ENCODE peak calls at places on chromosomes 4 and X, in five cellular contexts. B, U, J, Q and P are unnamed samples.

GRCh38 chr4:7473096-7473495 is 38.4 kb upstream of the PSAPL1 start:
- DNase-seq in B (no peak), U (no peak), J (no peak), Q (no peak), P (no peak)

GRCh38 chrX:149819371-149819770 is 37.6 kb downstream of the MAGEA9 start:
- DNase-seq in B (no peak), U (no peak), J (no peak), Q (no peak), P (no peak)

GRCh38 chr4:89434364-89434988 is 126.9 kb upstream of the GPRIN3 start:
- DNase-seq in B (peak; percentile 59), U (no peak), J (peak; percentile 11), Q (no peak), P (peak; percentile 5)

GRCh38 chr4:55635282-55635681 is 816 bp downstream of the NMU start:
- DNase-seq in B (no peak), U (no peak), J (no peak), Q (no peak), P (no peak)

GRCh38 chr4:142435599-142436235 is 410.4 kb downstream of the INPP4B start:
- DNase-seq in B (no peak), U (no peak), J (no peak), Q (no peak), P (no peak)

GRCh38 chr4:76641758-76642157 is 206.7 kb downstream of the SHROOM3 start:
- DNase-seq in B (no peak), U (no peak), J (no peak), Q (no peak), P (no peak)

GRCh38 chr4:124135409-124135813 is 577.1 kb downstream of the ANKRD50 start:
- DNase-seq in B (no peak), U (no peak), J (no peak), Q (no peak), P (no peak)

GRCh38 chr4:98838977-98839618 is 89.8 kb downstream of the EIF4E start:
- DNase-seq in B (no peak), U (no peak), J (no peak), Q (no peak), P (peak; percentile 15)

GRCh38 chr4:169070071-169070894 is 60.2 kb upstream of the CBR4 start:
- DNase-seq in B (no peak), U (peak; percentile 70), J (no peak), Q (no peak), P (peak; percentile 20)

GRCh38 chr4:4607336-4608213 is 65.7 kb upstream of the STX18 start:
- DNase-seq in B (no peak), U (no peak), J (no peak), Q (no peak), P (no peak)

GRCh38 chrX:46447384-46447783 is 97.8 kb downstream of the ZNF674 start:
- DNase-seq in B (no peak), U (no peak), J (no peak), Q (no peak), P (no peak)

GRCh38 chrX:12439396-12439795 is 301.1 kb downstream of the FRMPD4 start:
- DNase-seq in B (no peak), U (no peak), J (no peak), Q (no peak), P (no peak)

GRCh38 chr4:145735330-145735638 is 55.3 kb downstream of the C4orf51 start:
- DNase-seq in B (no peak), U (no peak), J (peak; percentile 89), Q (no peak), P (peak; percentile 97)

GRCh38 chr4:169439244-169439643 is 168.5 kb upstream of the SH3RF1 start:
- DNase-seq in B (peak; percentile 44), U (no peak), J (no peak), Q (no peak), P (no peak)

GRCh38 chr4:2061208-2062131 is 2.3 kb downstream of the NAT8L start:
- DNase-seq in B (no peak), U (no peak), J (no peak), Q (no peak), P (no peak)

GRCh38 chr4:26362745-26363439 is 42.1 kb downstream of the RBPJ start:
- DNase-seq in B (no peak), U (no peak), J (no peak), Q (no peak), P (no peak)

GRCh38 chrX:85052207-85052606 is 48.5 kb downstream of the APOOL start:
- DNase-seq in B (no peak), U (no peak), J (peak; percentile 4), Q (no peak), P (no peak)

GRCh38 chr4:171834640-171835039 is 21.4 kb downstream of the GALNTL6 start:
- DNase-seq in B (no peak), U (no peak), J (no peak), Q (no peak), P (no peak)

GRCh38 chr4:174157106-174157607 is 126.3 kb downstream of the FBXO8 start:
- DNase-seq in B (no peak), U (no peak), J (no peak), Q (no peak), P (no peak)

GRCh38 chr4:71545168-71545567 is 206.3 kb downstream of the SLC4A4 start:
- DNase-seq in B (no peak), U (no peak), J (peak; percentile 51), Q (no peak), P (no peak)